ENCODE peak calls at places on chromosomes 11 and 22, in nine cellular contexts. U is heart left ventricle, Y is astrocyte, H is ovary, S is AG10803, R is A549, A is neural progenitor cell, N is fibroblast of the aortic adventitia, C is fibroblast of lung. Z is an unnamed sample.

GRCh38 chr22:42389137-42389536 is 43.1 kb downstream of the NFAM1 start:
- DNase-seq in H (no peak), A (no peak), N (no peak), C (no peak), Y (no peak), S (no peak), U (no peak), R (no peak), Z (peak)

GRCh38 chr11:45560935-45561330 is 104.5 kb downstream of the CHST1 start:
- DNase-seq in Y (no peak), C (no peak), R (no peak), H (no peak), S (no peak), A (no peak), N (no peak), U (no peak), Z (no peak)

GRCh38 chr11:106619320-106619990 is 398.8 kb downstream of the GUCY1A2 start:
- DNase-seq in C (no peak), Y (no peak), A (no peak), S (peak), U (no peak), N (no peak), R (no peak), H (no peak), Z (no peak)

GRCh38 chr11:8067567-8067928 is 13.5 kb upstream of the TUB start:
- DNase-seq in A (no peak), N (no peak), U (no peak), Y (no peak), H (no peak), S (no peak), C (no peak), R (no peak), Z (no peak)

GRCh38 chr22:37231406-37232139 is 12.5 kb downstream of the RAC2 start:
- DNase-seq in N (no peak), R (no peak), S (no peak), U (no peak), Y (no peak), A (no peak), H (peak), C (no peak), Z (no peak)

GRCh38 chr11:64694026-64694755 is 28.8 kb downstream of the NRXN2 start:
- DNase-seq in N (no peak), S (no peak), Y (no peak), R (no peak), A (no peak), U (no peak), H (no peak), C (no peak), Z (no peak)

GRCh38 chr22:35547993-35548761 is 7.5 kb downstream of the RASD2 start:
- DNase-seq in Y (no peak), N (no peak), A (peak), C (no peak), H (no peak), S (no peak), U (no peak), R (no peak), Z (no peak)

GRCh38 chr11:86981777-86982540 is 26.8 kb upstream of the FZD4 start:
- DNase-seq in H (no peak), C (no peak), A (no peak), U (no peak), S (no peak), Y (no peak), N (no peak), R (no peak), Z (no peak)

GRCh38 chr22:44583076-44583760 is 85.2 kb upstream of the RTL6 start:
- DNase-seq in U (peak), N (peak), C (no peak), A (no peak), Y (peak), R (peak), S (peak), H (peak), Z (peak)

GRCh38 chr22:41022470-41023298 is 69.7 kb upstream of the EP300 start:
- DNase-seq in S (peak), C (peak), U (peak), N (peak), H (peak), A (peak), R (peak), Y (peak), Z (peak)

GRCh38 chr22:26890870-26891269 is 233.5 kb downstream of the MIAT start:
- DNase-seq in N (no peak), A (peak), Y (no peak), C (no peak), S (no peak), U (no peak), R (peak), H (no peak), Z (peak)

GRCh38 chr11:46680815-46681214 is 19.6 kb downstream of the ARHGAP1 start:
- DNase-seq in U (no peak), S (no peak), C (no peak), N (no peak), Y (no peak), A (no peak), R (no peak), H (peak), Z (no peak)

GRCh38 chr11:94550513-94550912 is 6.8 kb downstream of the FUT4 start:
- DNase-seq in Y (no peak), S (no peak), N (no peak), C (no peak), A (no peak), U (no peak), R (no peak), H (no peak), Z (no peak)

GRCh38 chr11:114066046-114066648 is 6.6 kb downstream of the ZBTB16 start:
- DNase-seq in C (no peak), H (no peak), S (no peak), Y (no peak), A (no peak), U (no peak), N (no peak), R (no peak), Z (no peak)

GRCh38 chr22:45758603-45759002 is 87.0 kb downstream of the ATXN10 start:
- DNase-seq in N (no peak), Y (no peak), H (no peak), A (no peak), R (no peak), U (no peak), C (no peak), S (no peak), Z (no peak)

GRCh38 chr11:61120865-61121831 is 18.9 kb downstream of the CD5 start:
- DNase-seq in C (peak), S (peak), A (no peak), R (peak), Y (peak), U (peak), H (peak), N (peak), Z (peak)

GRCh38 chr11:64544616-64545296 is 46.3 kb upstream of the SLC22A12 start:
- DNase-seq in C (no peak), A (no peak), Y (no peak), R (no peak), N (no peak), U (no peak), S (no peak), H (no peak), Z (no peak)

DNA sequence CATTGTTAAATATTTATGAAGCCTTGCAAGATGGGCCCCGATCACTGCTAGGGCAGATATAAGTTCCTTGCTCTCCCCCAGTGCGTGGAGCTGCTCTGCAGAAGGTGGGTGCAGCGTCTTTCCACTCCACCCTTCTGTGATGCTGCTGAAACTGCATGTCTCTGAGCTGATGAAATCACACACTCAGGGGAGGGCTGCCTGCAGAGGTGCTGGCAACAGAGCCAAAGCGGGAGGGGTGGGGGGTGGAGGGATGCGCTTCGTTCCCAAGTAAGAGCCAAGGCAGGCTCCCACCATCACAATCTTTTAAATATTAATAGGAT is 116.6 kb upstream of the NTM start:
- DNase-seq in Y (no peak), R (no peak), H (peak), C (peak), N (peak), U (no peak), A (peak), S (no peak), Z (no peak)
- H3K4me3 ChIP-seq in Y (peak), R (no peak), H (no peak), C (no peak), N (no peak), U (no peak), A (peak), S (no peak), Z (no peak)

GRCh38 chr11:19116971-19117759 is at the start of gene ZDHHC13:
- DNase-seq in R (peak), S (peak), H (peak), U (peak), C (peak), A (peak), Y (peak), N (peak), Z (peak)
- TF ChIP-seq CTCF in R (peak), S (peak), H (no peak), U (peak), C (peak), A (peak), Y (peak), N (peak), Z (peak)

GRCh38 chr22:28750471-28750881 is 8.6 kb downstream of the HSCB start:
- DNase-seq in H (no peak), R (no peak), N (peak), C (peak), S (peak), Y (peak), A (no peak), U (no peak), Z (peak)
- H3K4me3 ChIP-seq in H (no peak), R (no peak), N (no peak), C (no peak), S (no peak), Y (no peak), A (no peak), U (no peak), Z (no peak)

DNA sequence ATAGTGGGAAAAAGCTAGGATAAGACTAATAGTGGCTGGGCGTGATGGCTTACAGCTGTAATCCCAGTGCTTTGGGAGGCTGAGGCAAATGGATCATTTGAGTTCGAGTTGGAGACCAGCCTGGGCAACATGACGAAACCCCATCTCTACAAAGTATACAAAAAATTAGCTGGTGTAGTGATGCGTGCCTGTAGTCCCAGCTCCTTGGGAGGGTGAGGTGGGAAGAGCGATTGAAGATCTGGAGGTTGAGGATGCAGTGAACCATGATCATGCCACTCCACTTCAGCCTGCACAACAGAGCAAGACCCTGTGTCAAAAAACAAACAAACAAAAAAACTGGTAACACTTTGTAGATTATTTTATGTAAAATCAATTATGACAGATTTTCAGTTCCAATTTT is 8.8 kb downstream of the ARHGAP42 start:
- DNase-seq in N (no peak), S (no peak), U (no peak), R (no peak), H (no peak), Y (no peak), C (no peak), A (no peak), Z (no peak)
- TF ChIP-seq CTCF in N (no peak), S (no peak), U (no peak), R (no peak), H (no peak), Y (no peak), C (no peak), A (no peak), Z (no peak)

GRCh38 chr11:69662806-69663205 is 12.3 kb downstream of the LTO1 start:
- DNase-seq in R (no peak), Y (no peak), S (no peak), U (no peak), H (peak), A (no peak), C (no peak), N (no peak), Z (no peak)
- H3K4me3 ChIP-seq in R (no peak), Y (no peak), S (no peak), U (no peak), H (no peak), A (no peak), C (no peak), N (no peak), Z (no peak)

DNA sequence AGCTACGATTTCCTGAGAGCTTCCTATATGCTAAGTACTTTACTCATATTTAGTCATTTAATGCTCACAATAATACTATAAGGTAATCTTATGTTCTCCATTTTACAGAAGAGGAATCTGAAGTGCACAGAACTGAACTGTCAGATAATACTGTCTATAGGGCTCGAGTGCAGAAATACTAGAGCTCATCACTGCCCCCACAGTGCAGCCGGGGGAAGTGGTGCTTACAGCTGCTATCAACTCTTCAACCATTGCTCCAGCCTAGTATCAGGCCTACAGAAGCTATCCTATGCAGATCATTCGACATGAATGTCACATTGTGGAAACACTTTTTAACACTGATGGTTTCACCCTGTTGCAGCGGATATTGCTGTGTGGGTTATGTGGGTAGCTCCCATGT is 929.9 kb downstream of the NTM start:
- DNase-seq in Y (no peak), U (no peak), A (peak), N (no peak), H (no peak), C (no peak), R (no peak), S (no peak), Z (peak)
- TF ChIP-seq CTCF in Y (peak), U (peak), A (peak), N (peak), H (no peak), C (peak), R (no peak), S (peak), Z (peak)

GRCh38 chr22:18077087-18077638 is 627 bp upstream of the PEX26 start:
- DNase-seq in U (no peak), R (no peak), S (no peak), H (no peak), N (no peak), C (no peak), A (no peak), Y (no peak), Z (no peak)

GRCh38 chr22:18078329-18079041 is 695 bp downstream of the PEX26 start:
- DNase-seq in H (peak), C (peak), A (no peak), R (peak), U (peak), N (peak), Y (peak), S (peak), Z (peak)

GRCh38 chr22:18077639-18078328 is at the start of gene PEX26:
- DNase-seq in U (peak), N (peak), H (peak), A (peak), S (peak), R (peak), C (peak), Y (peak), Z (peak)

GRCh38 chr22:18075101-18075730 is 2.6 kb upstream of the PEX26 start:
- DNase-seq in S (no peak), A (no peak), N (no peak), Y (no peak), H (no peak), U (no peak), R (no peak), C (no peak), Z (no peak)

GRCh38 chr22:18076060-18076497 is 1.7 kb upstream of the PEX26 start:
- DNase-seq in Y (peak), R (peak), S (peak), U (peak), C (peak), H (peak), A (peak), N (peak), Z (peak)
- H3K4me3 ChIP-seq in Y (no peak), R (no peak), S (no peak), U (peak), C (no peak), H (no peak), A (no peak), N (peak), Z (no peak)

DNA sequence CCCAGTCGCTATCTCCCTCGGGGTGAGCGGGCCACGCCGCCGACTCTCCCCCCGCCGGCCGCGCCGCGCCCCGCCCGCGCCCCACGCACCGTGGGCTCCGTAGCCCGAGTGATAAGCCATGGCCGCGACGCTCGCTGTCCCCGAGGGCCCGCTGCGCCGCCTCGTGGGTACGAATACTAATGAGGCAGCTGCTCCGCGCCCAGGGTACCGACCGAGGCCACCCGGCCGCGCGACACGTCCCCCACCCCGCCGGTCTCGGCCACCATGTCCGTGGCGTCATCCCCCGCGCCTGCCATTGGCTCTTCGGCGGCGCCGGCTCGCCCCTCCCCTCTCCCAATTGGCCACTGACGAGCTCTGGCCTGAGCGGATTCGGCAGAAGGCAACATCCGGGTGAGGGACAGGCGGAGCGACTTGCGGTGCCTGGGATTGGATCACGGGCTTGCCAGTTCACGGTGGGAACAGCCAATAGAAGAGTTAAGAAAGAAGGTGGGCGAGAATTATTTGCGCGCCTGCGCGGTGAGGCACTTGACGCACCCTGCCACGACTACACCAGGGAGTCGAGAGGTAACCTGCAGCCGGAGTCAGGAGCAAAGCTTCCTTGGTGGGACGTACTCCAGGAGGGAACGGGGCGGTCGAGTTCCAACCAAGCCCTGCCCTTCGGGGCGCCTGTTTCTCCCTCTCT is at the start of gene YIF1A:
- DNase-seq in H (peak), Y (peak), C (peak), U (peak), R (peak), N (peak), A (peak), S (peak), Z (peak)
- TF ChIP-seq CTCF in H (no peak), Y (no peak), C (no peak), U (peak), R (no peak), N (no peak), A (peak), S (no peak), Z (no peak)

GRCh38 chr11:62858201-62858600 is 18.8 kb upstream of the WDR74 start:
- DNase-seq in S (no peak), H (no peak), R (no peak), C (no peak), Y (no peak), N (no peak), A (no peak), U (no peak), Z (no peak)
- H3K4me3 ChIP-seq in S (no peak), H (no peak), R (peak), C (no peak), Y (no peak), N (no peak), A (peak), U (no peak), Z (peak)

DNA sequence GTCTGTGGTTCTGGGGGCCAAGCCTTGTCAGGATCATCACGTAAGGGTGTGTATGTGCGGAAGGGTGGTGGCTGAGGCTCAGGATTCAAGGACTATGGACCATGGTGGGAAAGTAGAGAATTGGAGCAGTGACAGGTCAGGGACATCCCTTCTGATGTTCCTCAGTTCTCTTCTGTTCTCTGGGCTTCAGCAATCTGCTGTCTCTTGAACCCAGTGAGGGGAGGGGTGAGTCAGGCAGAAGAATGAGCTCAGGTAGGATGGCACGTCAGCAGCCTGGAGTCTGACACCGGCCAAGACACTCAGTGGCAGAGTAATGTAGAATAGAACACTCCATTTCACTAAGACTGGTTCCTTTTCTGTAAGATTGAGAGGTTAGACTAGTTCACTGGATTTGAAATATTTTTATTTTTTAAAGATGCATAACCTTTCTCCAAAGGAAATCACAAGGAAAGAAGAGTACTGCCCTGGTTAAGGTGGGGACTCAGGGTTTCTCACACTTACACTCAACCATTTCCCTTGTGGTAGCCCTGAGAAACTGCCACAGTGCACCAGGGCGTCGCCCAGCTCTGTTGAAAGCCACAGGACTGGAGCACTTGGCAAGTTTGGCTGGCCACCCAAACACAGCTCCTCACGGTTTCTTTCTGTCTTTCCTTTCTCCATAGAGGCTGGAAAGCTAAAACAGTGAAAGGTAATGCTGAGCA is 23.2 kb upstream of the MICAL2 start:
- DNase-seq in Y (peak), S (peak), R (peak), U (no peak), A (no peak), C (peak), H (no peak), N (peak), Z (peak)
- TF ChIP-seq CTCF in Y (peak), S (peak), R (no peak), U (no peak), A (no peak), C (no peak), H (no peak), N (peak), Z (peak)

Z was measured in epithelial cell of esophagus.